ENCODE peak calls at places on chromosomes 2 and 18, in nine cellular contexts. X is AG09309, T is A549, H is HCT116, E is tibial nerve, J is mucosa of descending colon, I is cardiac muscle cell, G is fibroblast of lung, C is uterus. P is an unnamed sample.

GRCh38 chr2:144086965-144087364 is 433.0 kb downstream of the ZEB2 start:
- DNase-seq in H (no peak), E (no peak), T (no peak), X (no peak), G (peak), I (no peak), J (no peak), C (no peak), P (peak)

GRCh38 chr18:45667056-45667455 is 51.8 kb downstream of the SLC14A2 start:
- DNase-seq in I (peak), C (no peak), E (no peak), H (no peak), G (no peak), X (no peak), T (no peak), J (no peak), P (no peak)

GRCh38 chr2:96527990-96528679 is 8.4 kb upstream of the ARID5A start:
- DNase-seq in I (no peak), E (no peak), X (no peak), T (no peak), H (no peak), J (peak), C (peak), G (peak), P (peak)

GRCh38 chr18:44654555-44654954 is 26.1 kb upstream of the SETBP1 start:
- DNase-seq in G (peak), E (no peak), J (no peak), X (peak), T (no peak), H (no peak), I (no peak), C (no peak), P (peak)

GRCh38 chr18:35239314-35239713 is 1.5 kb upstream of the ZNF397 start:
- DNase-seq in E (no peak), G (no peak), H (no peak), I (no peak), C (no peak), J (no peak), X (no peak), T (no peak), P (peak)

GRCh38 chr2:174745142-174745541 is 19.1 kb downstream of the CHRNA1 start:
- DNase-seq in X (no peak), I (no peak), G (no peak), H (no peak), E (no peak), C (no peak), T (no peak), J (no peak), P (no peak)

GRCh38 chr2:133600231-133600630 is 32.0 kb upstream of the NCKAP5 start:
- DNase-seq in I (no peak), J (no peak), T (no peak), G (no peak), X (no peak), C (no peak), H (no peak), E (no peak), P (no peak)

GRCh38 chr2:27308359-27308875 is at the start of gene UCN:
- DNase-seq in C (no peak), T (no peak), H (no peak), I (peak), J (peak), X (no peak), G (peak), E (no peak), P (peak)

GRCh38 chr2:164841719-164842623 is at the start of gene COBLL1:
- DNase-seq in G (peak), H (peak), C (peak), X (no peak), I (peak), J (peak), E (peak), T (peak), P (peak)

DNA sequence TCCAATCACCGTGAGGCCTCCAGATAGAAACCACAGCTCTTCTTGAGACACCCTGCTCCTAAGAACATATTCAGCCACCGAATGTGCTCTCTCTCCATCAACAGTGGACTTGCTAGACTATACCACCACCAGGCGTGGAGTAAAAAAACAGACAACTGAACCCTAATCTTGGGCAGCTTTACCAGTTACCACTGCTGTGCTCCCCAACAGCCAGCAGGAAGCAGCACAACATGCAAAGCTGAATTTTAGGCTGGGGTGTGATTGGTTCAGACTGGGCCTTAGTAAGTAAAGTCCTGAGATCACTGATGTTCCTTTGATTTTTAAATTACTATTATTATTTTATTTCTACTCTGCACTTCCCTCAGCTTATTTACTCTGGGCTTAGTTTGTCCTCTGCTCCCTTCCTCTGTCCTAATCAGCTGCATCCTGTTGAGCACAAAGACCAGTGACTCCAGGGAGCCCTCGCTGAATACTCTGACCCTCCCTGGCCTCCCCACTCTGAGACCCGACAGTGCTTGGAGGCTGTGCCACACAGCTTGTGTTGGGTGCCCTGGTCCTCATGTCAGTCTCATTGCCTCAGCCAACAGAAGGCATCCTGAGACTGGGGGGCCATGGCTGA is 21.9 kb downstream of the MRPL35 start:
- DNase-seq in E (no peak), H (peak), X (no peak), G (peak), J (peak), I (peak), C (peak), T (peak), P (peak)
- TF ChIP-seq CTCF in E (peak), H (peak), X (peak), G (peak), J (peak), I (peak), C (peak), T (peak), P (peak)

GRCh38 chr2:176121377-176122111 is 975 bp upstream of the HOXD9 start:
- DNase-seq in X (no peak), G (no peak), J (no peak), C (peak), I (no peak), E (no peak), H (no peak), T (no peak), P (peak)
- H3K4me3 ChIP-seq in X (no peak), G (no peak), J (no peak), C (peak), I (no peak), E (peak), H (no peak), T (no peak), P (peak)

DNA sequence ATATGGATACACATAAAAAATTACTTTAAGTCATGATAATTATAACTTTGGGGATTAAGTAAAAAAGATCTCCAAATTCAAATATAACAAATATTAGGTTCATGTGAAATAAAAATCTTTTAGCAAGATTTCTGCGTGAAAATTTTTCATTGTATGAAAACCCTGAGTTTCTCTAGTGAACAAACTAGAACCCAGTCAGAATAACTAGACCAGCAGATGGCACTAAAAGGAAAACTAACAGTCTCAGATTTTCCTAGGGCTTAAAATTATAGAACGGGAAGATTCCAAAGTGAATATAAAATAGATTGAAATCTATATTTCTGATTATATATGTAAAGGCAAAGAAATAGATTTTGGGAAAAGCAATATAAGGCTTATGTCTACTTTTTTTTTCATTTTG is 43.3 kb downstream of the TMEM200C start:
- DNase-seq in G (no peak), I (no peak), J (no peak), C (no peak), X (no peak), H (no peak), E (no peak), T (no peak), P (no peak)
- TF ChIP-seq CTCF in G (no peak), I (no peak), J (no peak), C (no peak), X (no peak), H (no peak), E (no peak), T (peak), P (no peak)

DNA sequence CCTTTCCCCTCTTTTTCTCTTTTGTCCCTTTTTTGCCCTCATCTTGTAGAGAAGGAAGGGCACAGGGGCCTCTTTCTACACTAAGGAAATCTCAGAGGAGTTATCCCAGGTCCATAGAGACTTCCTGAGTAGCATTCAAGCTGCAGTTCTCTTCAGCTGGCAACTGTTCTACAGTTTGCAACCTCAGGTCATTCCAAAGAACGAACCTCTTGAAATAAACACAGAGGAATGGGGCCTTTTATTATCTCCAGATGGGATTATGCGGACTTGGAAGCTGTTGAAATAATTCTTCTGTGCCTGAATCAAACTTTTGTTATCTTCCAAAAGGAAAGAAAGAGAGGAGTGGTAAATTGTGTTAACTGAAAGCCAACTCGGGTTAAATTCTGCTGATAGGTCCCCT is 31.0 kb upstream of the NFE2L2 start:
- DNase-seq in X (peak), I (peak), H (no peak), E (peak), G (peak), C (peak), J (no peak), T (no peak), P (peak)
- H3K4me3 ChIP-seq in X (no peak), I (no peak), H (no peak), E (peak), G (peak), C (no peak), J (no peak), T (no peak), P (peak)

GRCh38 chr2:20186855-20187187 is 38.1 kb downstream of the SDC1 start:
- DNase-seq in X (no peak), C (no peak), G (no peak), J (no peak), I (no peak), T (no peak), E (no peak), H (no peak), P (no peak)

GRCh38 chr2:20186078-20186854 is 38.7 kb downstream of the SDC1 start:
- DNase-seq in H (no peak), I (peak), G (peak), C (no peak), J (peak), E (peak), X (no peak), T (peak), P (no peak)

GRCh38 chr2:20188201-20188600 is 36.7 kb downstream of the SDC1 start:
- DNase-seq in J (no peak), T (no peak), C (no peak), I (no peak), G (no peak), H (no peak), X (no peak), E (no peak), P (no peak)

GRCh38 chr2:20188851-20189250 is 36.1 kb downstream of the SDC1 start:
- DNase-seq in E (no peak), T (no peak), J (no peak), I (peak), C (no peak), H (no peak), X (no peak), G (no peak), P (peak)

GRCh38 chr2:20187331-20187730 is 37.6 kb downstream of the SDC1 start:
- DNase-seq in E (no peak), X (no peak), C (no peak), T (no peak), H (no peak), I (no peak), G (no peak), J (no peak), P (no peak)
- TF ChIP-seq CTCF in E (no peak), X (no peak), C (no peak), T (no peak), H (no peak), I (no peak), G (no peak), J (no peak), P (no peak)

GRCh38 chr18:2903006-2903405 is 56.2 kb downstream of the EMILIN2 start:
- DNase-seq in X (no peak), G (peak), E (peak), J (peak), H (no peak), I (peak), C (peak), T (no peak), P (peak)
- H3K4me3 ChIP-seq in X (no peak), G (no peak), E (no peak), J (no peak), H (no peak), I (no peak), C (no peak), T (no peak), P (no peak)

GRCh38 chr18:66562279-66562678 is 41.6 kb downstream of the CDH19 start:
- DNase-seq in T (no peak), G (no peak), I (no peak), H (no peak), J (no peak), E (no peak), X (no peak), C (no peak), P (no peak)
- TF ChIP-seq CTCF in T (no peak), G (no peak), I (no peak), H (no peak), J (no peak), E (no peak), X (no peak), C (no peak), P (no peak)

DNA sequence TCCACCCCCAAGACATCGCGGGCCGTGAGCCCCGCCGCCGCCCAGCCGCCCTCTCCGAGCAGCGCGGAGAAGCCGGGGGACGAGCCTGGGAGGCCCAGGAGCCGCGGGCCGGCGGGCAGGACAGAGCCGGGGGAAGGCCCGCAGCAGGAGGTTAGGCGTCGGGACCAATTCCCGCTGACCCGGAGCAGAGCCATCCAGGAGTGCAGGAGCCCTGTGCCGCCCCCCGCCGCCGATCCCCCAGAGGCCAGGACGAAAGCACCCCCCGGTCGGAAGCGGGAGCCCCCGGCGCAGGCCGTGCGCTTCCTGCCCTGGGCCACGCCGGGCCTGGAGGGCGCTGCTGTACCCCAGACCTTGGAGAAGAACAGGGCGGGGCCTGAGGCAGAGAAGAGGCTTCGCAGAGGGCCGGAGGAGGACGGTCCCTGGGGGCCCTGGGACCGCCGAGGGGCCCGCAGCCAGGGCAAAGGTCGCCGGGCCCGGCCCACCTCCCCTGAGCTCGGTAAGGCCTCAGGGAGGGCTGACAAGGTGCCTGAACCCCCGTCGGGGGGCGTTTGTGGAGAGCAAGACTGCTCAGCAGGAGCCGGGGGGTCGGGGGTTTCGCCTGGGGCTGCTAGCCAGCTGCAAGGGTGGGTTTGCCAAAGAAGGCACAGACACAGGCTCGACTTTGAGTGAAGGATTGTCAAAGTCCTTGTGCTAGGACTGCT is 14.3 kb downstream of the SPEG start:
- DNase-seq in T (no peak), E (no peak), C (no peak), I (no peak), H (no peak), J (no peak), X (no peak), G (no peak), P (no peak)
- H3K4me3 ChIP-seq in T (no peak), E (peak), C (no peak), I (no peak), H (no peak), J (no peak), X (no peak), G (no peak), P (no peak)

DNA sequence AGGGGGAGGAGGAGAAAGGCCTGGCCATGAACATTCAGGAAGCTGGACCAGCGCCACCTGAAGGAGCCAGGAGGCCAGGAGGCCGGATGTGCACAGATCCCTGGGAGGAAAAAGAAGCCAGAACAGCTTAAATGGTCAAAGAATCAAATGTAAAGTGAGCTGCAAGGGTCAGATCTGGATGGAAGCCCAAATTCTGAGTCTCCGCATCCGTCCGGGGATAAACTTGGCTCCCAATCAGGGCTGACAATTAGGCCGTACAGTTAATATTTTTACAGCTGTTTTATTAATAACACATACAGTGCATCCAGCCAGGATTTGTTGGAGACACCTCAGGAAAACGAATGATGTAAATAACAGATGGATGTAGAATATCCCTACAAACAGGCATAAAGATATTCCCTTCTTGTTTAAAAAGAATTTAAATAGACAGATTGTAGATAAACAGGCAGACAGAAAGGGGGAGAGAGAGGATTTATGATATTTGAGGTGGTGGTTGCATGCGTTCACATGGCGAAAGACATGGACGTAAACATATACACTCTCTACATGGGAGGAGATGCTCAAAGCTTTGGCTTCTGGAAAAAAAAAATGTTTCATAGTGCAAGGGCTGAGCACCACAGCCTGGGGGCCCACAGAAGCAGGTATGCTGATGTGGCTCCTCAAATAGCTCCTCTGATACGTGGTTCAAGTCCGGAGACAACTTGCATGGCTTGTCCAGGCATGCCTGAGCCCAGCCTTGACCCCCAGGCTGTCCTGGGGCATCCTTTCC is 495.3 kb upstream of the TCF4 start:
- DNase-seq in T (no peak), G (peak), E (no peak), J (peak), I (no peak), C (peak), H (no peak), X (no peak), P (peak)
- TF ChIP-seq CTCF in T (no peak), G (no peak), E (no peak), J (no peak), I (peak), C (no peak), H (no peak), X (no peak), P (no peak)

DNA sequence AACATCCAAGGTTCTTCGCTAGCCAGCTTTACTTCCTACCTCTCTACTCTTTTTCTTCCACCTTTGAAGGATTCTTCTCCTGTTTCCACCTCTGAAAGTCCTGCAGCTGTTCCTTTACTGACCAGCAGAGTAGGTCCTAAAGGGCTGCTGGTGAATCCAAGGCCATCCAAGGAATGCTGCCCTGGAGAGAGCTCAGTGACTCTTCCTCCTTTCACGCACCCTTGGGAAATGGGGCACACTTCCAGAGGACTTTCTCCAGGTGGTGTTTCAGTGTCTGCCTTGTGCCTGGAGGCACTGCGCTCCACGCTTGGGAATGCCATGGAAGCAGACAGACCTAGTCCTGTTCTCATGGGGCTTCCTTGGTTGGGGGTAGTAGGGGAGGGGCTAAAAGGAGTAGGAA is 45.4 kb downstream of the SLC16A14 start:
- DNase-seq in H (no peak), T (no peak), C (no peak), J (no peak), E (no peak), G (no peak), X (no peak), I (no peak), P (no peak)
- H3K4me3 ChIP-seq in H (no peak), T (no peak), C (no peak), J (no peak), E (no peak), G (no peak), X (no peak), I (no peak), P (no peak)